ENCODE peak calls at places on chromosomes 5 and 9, in four cellular contexts. D is kidney, Z is GM13976, M is AG09309. Y is an unnamed sample.

GRCh38 chr5:41787257-41787656 is 83.0 kb downstream of the OXCT1 start:
- DNase-seq in D (no peak), M (no peak), Z (no peak), Y (no peak)

GRCh38 chr5:119541716-119542115 is 87.6 kb upstream of the FAM170A start:
- DNase-seq in M (no peak), D (no peak), Z (no peak), Y (no peak)

GRCh38 chr9:133499130-133499891 is 20.4 kb upstream of the SLC2A6 start:
- DNase-seq in M (no peak), D (peak), Z (no peak), Y (no peak)

GRCh38 chr5:35003018-35003957 is 44.5 kb downstream of the AGXT2 start:
- DNase-seq in D (no peak), M (no peak), Z (peak), Y (peak)

GRCh38 chr5:5968981-5969380 is 409.4 kb downstream of the MED10 start:
- DNase-seq in D (no peak), M (no peak), Z (no peak), Y (no peak)

GRCh38 chr9:137745541-137745991 is 126.8 kb downstream of the EHMT1 start:
- DNase-seq in D (peak), Z (peak), M (no peak), Y (no peak)

GRCh38 chr9:121645003-121645402 is 6.4 kb upstream of the DAB2IP start:
- DNase-seq in D (no peak), M (no peak), Z (no peak), Y (no peak)

GRCh38 chr5:132069561-132069960 is 4.0 kb upstream of the CSF2 start:
- DNase-seq in M (no peak), Z (peak), D (peak), Y (no peak)

GRCh38 chr9:115910899-115911298 is 242.7 kb upstream of the PAPPA start:
- DNase-seq in D (no peak), Z (no peak), M (no peak), Y (no peak)

GRCh38 chr5:173618927-173619519 is 2.6 kb upstream of the BOD1 start:
- DNase-seq in D (no peak), M (peak), Z (peak), Y (peak)

GRCh38 chr9:109121218-109121796 is 1.6 kb upstream of the TMEM245 start:
- DNase-seq in Z (no peak), M (no peak), D (no peak), Y (no peak)

GRCh38 chr5:38749861-38750260 is 96.0 kb upstream of the OSMR start:
- DNase-seq in M (no peak), Z (no peak), D (no peak), Y (no peak)

GRCh38 chr9:111287127-111287526 is 42.9 kb downstream of the OR2K2 start:
- DNase-seq in M (peak), Z (no peak), D (no peak), Y (no peak)

GRCh38 chr9:136219276-136219675 is 14.3 kb upstream of the LHX3 start:
- DNase-seq in D (no peak), Z (no peak), M (peak), Y (no peak)

GRCh38 chr9:68762570-68762969 is 57.5 kb downstream of the PIP5K1B start:
- DNase-seq in M (no peak), Z (no peak), D (no peak), Y (no peak)

GRCh38 chr9:98009437-98009836 is 26.3 kb downstream of the ANP32B start:
- DNase-seq in Z (no peak), M (no peak), D (no peak), Y (no peak)

GRCh38 chr9:14351206-14351605 is 37.3 kb upstream of the NFIB start:
- DNase-seq in D (no peak), M (no peak), Z (no peak), Y (no peak)

GRCh38 chr9:75359638-75360037 is 271.3 kb downstream of the OSTF1 start:
- DNase-seq in D (no peak), Z (no peak), M (no peak), Y (no peak)

GRCh38 chr9:134595014-134595413 is 46.6 kb upstream of the COL5A1 start:
- DNase-seq in Z (no peak), D (peak), M (no peak), Y (peak)

GRCh38 chr5:172559004-172559932 is 81.8 kb upstream of the NEURL1B start:
- DNase-seq in Z (no peak), M (peak), D (peak), Y (no peak)

GRCh38 chr9:129362287-129363098 is 184.4 kb upstream of the IER5L start:
- DNase-seq in M (no peak), Z (no peak), D (peak), Y (no peak)

GRCh38 chr9:77964258-77964657 is 67.4 kb downstream of the GNAQ start:
- DNase-seq in D (no peak), Z (no peak), M (no peak), Y (no peak)

GRCh38 chr5:110900829-110901228 is 162.0 kb downstream of the SLC25A46 start:
- DNase-seq in D (no peak), Z (no peak), M (peak), Y (no peak)

GRCh38 chr5:149605998-149606721 is 24.9 kb downstream of the ARHGEF37 start:
- DNase-seq in Z (peak), D (no peak), M (peak), Y (no peak)

GRCh38 chr9:125679597-125680189 is 27.3 kb downstream of the MAPKAP1 start:
- DNase-seq in D (no peak), M (no peak), Z (no peak), Y (no peak)

GRCh38 chr9:3498691-3499090 is 27.1 kb downstream of the RFX3 start:
- DNase-seq in M (no peak), Z (no peak), D (no peak), Y (no peak)

GRCh38 chr5:178527458-178528307 is 62.5 kb downstream of the COL23A1 start:
- DNase-seq in D (no peak), Z (no peak), M (no peak), Y (no peak)

GRCh38 chr9:136886610-136887597 is 588 bp downstream of the TRAF2 start:
- DNase-seq in D (peak), M (no peak), Z (peak), Y (peak)

GRCh38 chr5:136006164-136006563 is 22.6 kb upstream of the TGFBI start:
- DNase-seq in Z (no peak), D (no peak), M (peak), Y (no peak)

GRCh38 chr9:99377790-99378775 is 156.0 kb downstream of the SEC61B start:
- DNase-seq in Z (no peak), D (no peak), M (no peak), Y (no peak)

GRCh38 chr5:148864113-148864841 is 37.9 kb downstream of the ADRB2 start:
- DNase-seq in M (peak), Z (no peak), D (no peak), Y (no peak)

GRCh38 chr5:42870882-42871418 is 59.3 kb upstream of the SELENOP start:
- DNase-seq in M (no peak), D (no peak), Z (no peak), Y (no peak)
- TF ChIP-seq CTCF in M (no peak), D (no peak), Z (no peak), Y (no peak)

GRCh38 chr5:77777911-77778310 is 1.8 kb upstream of the TBCA start:
- DNase-seq in D (no peak), Z (no peak), M (no peak), Y (no peak)

GRCh38 chr5:77774981-77775772 is 962 bp downstream of the TBCA start:
- DNase-seq in D (no peak), Z (no peak), M (peak), Y (no peak)

GRCh38 chr5:77776606-77777206 is 567 bp upstream of the TBCA start:
- DNase-seq in D (no peak), M (no peak), Z (no peak), Y (no peak)

GRCh38 chr5:77777281-77777892 is 1.2 kb upstream of the TBCA start:
- DNase-seq in D (no peak), M (no peak), Z (no peak), Y (no peak)

GRCh38 chr5:77775773-77776605 is at the start of gene TBCA:
- DNase-seq in M (peak), D (peak), Z (peak), Y (peak)
- TF ChIP-seq CTCF in M (no peak), D (no peak), Z (no peak), Y (peak)

GRCh38 chr5:3149899-3150298 is 398.4 kb upstream of the IRX2 start:
- DNase-seq in D (no peak), M (no peak), Z (no peak), Y (no peak)
- TF ChIP-seq CTCF in D (no peak), M (no peak), Z (no peak), Y (no peak)

GRCh38 chr9:29214702-29215248 is 1641.5 kb upstream of the C9orf72 start:
- DNase-seq in M (no peak), D (no peak), Z (no peak), Y (peak)
- TF ChIP-seq CTCF in M (no peak), D (no peak), Z (no peak), Y (no peak)

GRCh38 chr5:128637031-128637430 is 99.0 kb upstream of the FBN2 start:
- DNase-seq in M (peak), Z (no peak), D (no peak), Y (no peak)
- TF ChIP-seq CTCF in M (no peak), Z (no peak), D (no peak), Y (no peak)

GRCh38 chr5:143215685-143216084 is 187.8 kb downstream of the NR3C1 start:
- DNase-seq in M (no peak), D (no peak), Z (no peak), Y (no peak)

GRCh38 chr5:143218563-143219170 is 184.8 kb downstream of the NR3C1 start:
- DNase-seq in D (no peak), M (no peak), Z (no peak), Y (no peak)

GRCh38 chr5:143216211-143216610 is 187.3 kb downstream of the NR3C1 start:
- DNase-seq in M (no peak), D (no peak), Z (no peak), Y (no peak)

GRCh38 chr5:143217804-143218160 is 185.7 kb downstream of the NR3C1 start:
- DNase-seq in D (no peak), M (no peak), Z (no peak), Y (no peak)

DNA sequence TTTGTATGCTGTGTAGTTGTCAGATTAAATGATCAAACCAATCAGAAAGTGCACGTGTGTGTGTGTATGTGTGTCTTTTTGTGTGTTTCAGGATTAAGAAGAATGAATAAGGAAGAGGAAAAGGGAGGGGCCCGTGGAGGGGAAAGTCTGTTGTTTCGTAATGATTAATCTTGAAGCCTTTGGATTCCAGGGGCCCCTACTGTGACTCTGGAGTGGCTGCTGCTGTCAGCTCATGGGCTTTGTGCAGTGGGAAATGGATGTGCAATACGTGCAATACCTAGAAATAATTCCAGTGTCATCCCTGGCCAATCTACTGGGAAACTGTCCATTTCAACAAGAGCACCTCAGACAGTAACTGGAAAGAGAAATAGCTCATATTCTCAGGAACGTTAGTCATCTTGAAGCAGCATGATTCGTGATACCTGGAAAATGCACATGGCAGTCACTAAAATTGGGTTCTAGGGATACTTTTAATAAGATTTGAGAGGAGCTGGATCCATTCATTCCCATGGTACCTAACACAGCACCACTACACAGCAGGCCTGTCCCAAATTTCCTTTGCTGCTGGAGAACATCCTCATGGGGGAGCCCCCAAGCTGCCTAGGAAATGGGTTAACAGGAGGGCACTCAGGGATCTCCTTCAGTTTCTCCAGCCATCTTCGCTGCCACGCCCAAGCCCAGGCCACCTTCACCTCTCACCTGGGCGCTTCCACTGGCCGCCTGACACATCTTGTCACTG is 186.3 kb downstream of the NR3C1 start:
- DNase-seq in Z (no peak), M (no peak), D (no peak), Y (no peak)
- TF ChIP-seq CTCF in Z (no peak), M (no peak), D (no peak), Y (no peak)

DNA sequence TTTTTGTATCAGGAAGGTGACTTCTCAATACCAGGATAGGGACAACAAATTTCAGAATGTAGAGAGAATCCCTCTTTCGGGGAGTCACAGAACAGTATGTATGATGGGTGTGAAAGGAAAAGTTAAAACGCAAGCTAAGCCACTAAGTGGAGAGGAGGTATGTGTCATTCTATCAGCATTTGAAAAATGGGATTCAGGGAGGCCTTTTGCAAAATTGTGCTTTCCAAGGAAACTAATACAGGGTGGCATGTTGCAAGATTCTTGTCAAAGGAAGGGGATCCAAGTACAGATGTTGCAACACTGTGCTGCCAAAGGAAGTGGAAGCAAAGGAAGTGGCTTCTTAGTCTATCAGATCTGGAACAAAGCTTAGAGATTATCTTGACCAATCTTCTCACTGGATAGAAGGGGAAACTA is 12.6 kb upstream of the TNIP1 start:
- DNase-seq in D (no peak), M (peak), Z (no peak), Y (no peak)
- TF ChIP-seq CTCF in D (no peak), M (peak), Z (no peak), Y (no peak)

Y was measured in endothelial cell.